ENCODE peak calls at places on chromosome 1, in seven cellular contexts. G, E, S, U, L, D and W are unnamed samples.

GRCh38 chr1:237580726-237581125 is 310.0 kb downstream of the ZP4 start:
- DNase-seq in G (no peak), E (no peak), S (no peak), U (no peak), L (no peak), D (no peak), W (no peak)

GRCh38 chr1:17014671-17015567 is 3.2 kb upstream of the ATP13A2 start:
- DNase-seq in G (no peak), E (no peak), S (no peak), U (no peak), L (no peak), D (no peak), W (no peak)

GRCh38 chr1:22831729-22832413 is 121.2 kb downstream of the EPHB2 start:
- DNase-seq in G (peak), E (no peak), S (peak), U (no peak), L (no peak), D (no peak), W (no peak)

GRCh38 chr1:109632671-109633346 is 13.2 kb downstream of the AMPD2 start:
- DNase-seq in G (no peak), E (no peak), S (no peak), U (no peak), L (no peak), D (peak), W (no peak)

GRCh38 chr1:28122183-28122582 is 33.8 kb upstream of the EYA3 start:
- DNase-seq in G (no peak), E (no peak), S (peak), U (no peak), L (no peak), D (no peak), W (no peak)

GRCh38 chr1:164786980-164787833 is 228.2 kb downstream of the PBX1 start:
- DNase-seq in G (peak), E (peak), S (peak), U (peak), L (peak), D (peak), W (peak)

GRCh38 chr1:163035791-163036249 is 33.3 kb upstream of the RGS4 start:
- DNase-seq in G (no peak), E (no peak), S (peak), U (no peak), L (no peak), D (no peak), W (no peak)

GRCh38 chr1:40161888-40162397 is 756 bp downstream of the RLF start:
- DNase-seq in G (no peak), E (no peak), S (peak), U (no peak), L (no peak), D (no peak), W (peak)

GRCh38 chr1:183600136-183600535 is 9.9 kb upstream of the NCF2 start:
- DNase-seq in G (no peak), E (no peak), S (peak), U (no peak), L (no peak), D (no peak), W (no peak)

GRCh38 chr1:184753093-184753492 is 1.6 kb downstream of the EDEM3 start:
- DNase-seq in G (no peak), E (no peak), S (no peak), U (no peak), L (no peak), D (no peak), W (no peak)

GRCh38 chr1:200366577-200367253 is 43.1 kb downstream of the ZNF281 start:
- DNase-seq in G (no peak), E (no peak), S (no peak), U (no peak), L (no peak), D (no peak), W (no peak)

GRCh38 chr1:153968000-153968363 is 280 bp downstream of the CREB3L4 start:
- DNase-seq in G (peak), E (no peak), S (no peak), U (no peak), L (no peak), D (no peak), W (no peak)

GRCh38 chr1:219772265-219773036 is 155.9 kb downstream of the SLC30A10 start:
- DNase-seq in G (no peak), E (no peak), S (no peak), U (no peak), L (no peak), D (no peak), W (no peak)